ENCODE peak calls at places on chromosomes 5 and 9, in four cellular contexts. B is upper lobe of left lung, O is tibial nerve, N is K562. A is an unnamed sample.
A peak's percentile ranks its signal among the peaks of the same experiment; 100 is the strongest.

GRCh38 chr9:134919316-134919715 is 1.6 kb upstream of the FCN1 start:
- DNase-seq in B (no peak), O (no peak), N (no peak), A (no peak)

GRCh38 chr5:67160985-67161384 is 35.6 kb downstream of the CD180 start:
- DNase-seq in B (no peak), O (no peak), N (no peak), A (no peak)

GRCh38 chr9:95726756-95727155 is 148.7 kb upstream of the ERCC6L2 start:
- DNase-seq in B (no peak), O (no peak), N (peak; percentile 52), A (no peak)

GRCh38 chr5:73228052-73228451 is 55.1 kb downstream of the TMEM174 start:
- DNase-seq in B (no peak), O (no peak), N (no peak), A (no peak)

GRCh38 chr9:35659340-35659739 is 1.2 kb downstream of the CCDC107 start:
- DNase-seq in B (no peak), O (no peak), N (no peak), A (no peak)

GRCh38 chr9:69295872-69296562 is 29.0 kb upstream of the ENTREP1 start:
- DNase-seq in B (no peak), O (no peak), N (no peak), A (no peak)

GRCh38 chr9:117744856-117745389 is 40.7 kb downstream of the TLR4 start:
- DNase-seq in B (peak; percentile 81), O (peak; percentile 12), N (no peak), A (no peak)

GRCh38 chr5:142864293-142865260 is 94.4 kb downstream of the ARHGAP26 start:
- DNase-seq in B (no peak), O (no peak), N (no peak), A (peak; percentile 63)

GRCh38 chr9:112110094-112110772 is 64.9 kb downstream of the SUSD1 start:
- DNase-seq in B (no peak), O (no peak), N (no peak), A (no peak)

GRCh38 chr5:73591102-73591695 is 25.7 kb downstream of the UTP15 start:
- DNase-seq in B (no peak), O (no peak), N (peak; percentile 81), A (peak; percentile 17)

GRCh38 chr5:96370981-96371380 is 62.1 kb downstream of the PCSK1 start:
- DNase-seq in B (no peak), O (no peak), N (no peak), A (no peak)

GRCh38 chr9:81125446-81126092 is 563.8 kb downstream of the TLE1 start:
- DNase-seq in B (no peak), O (no peak), N (no peak), A (no peak)

GRCh38 chr9:38621434-38622082 is 1.2 kb upstream of the ANKRD18A start:
- DNase-seq in B (peak; percentile 87), O (no peak), N (no peak), A (peak; percentile 40)

GRCh38 chr5:43044181-43044914 is 4.2 kb upstream of the ANXA2R start:
- DNase-seq in B (peak; percentile 47), O (no peak), N (no peak), A (no peak)

GRCh38 chr5:179342577-179342976 is 2.7 kb downstream of the ADAMTS2 start:
- DNase-seq in B (peak; percentile 67), O (no peak), N (no peak), A (no peak)

DNA sequence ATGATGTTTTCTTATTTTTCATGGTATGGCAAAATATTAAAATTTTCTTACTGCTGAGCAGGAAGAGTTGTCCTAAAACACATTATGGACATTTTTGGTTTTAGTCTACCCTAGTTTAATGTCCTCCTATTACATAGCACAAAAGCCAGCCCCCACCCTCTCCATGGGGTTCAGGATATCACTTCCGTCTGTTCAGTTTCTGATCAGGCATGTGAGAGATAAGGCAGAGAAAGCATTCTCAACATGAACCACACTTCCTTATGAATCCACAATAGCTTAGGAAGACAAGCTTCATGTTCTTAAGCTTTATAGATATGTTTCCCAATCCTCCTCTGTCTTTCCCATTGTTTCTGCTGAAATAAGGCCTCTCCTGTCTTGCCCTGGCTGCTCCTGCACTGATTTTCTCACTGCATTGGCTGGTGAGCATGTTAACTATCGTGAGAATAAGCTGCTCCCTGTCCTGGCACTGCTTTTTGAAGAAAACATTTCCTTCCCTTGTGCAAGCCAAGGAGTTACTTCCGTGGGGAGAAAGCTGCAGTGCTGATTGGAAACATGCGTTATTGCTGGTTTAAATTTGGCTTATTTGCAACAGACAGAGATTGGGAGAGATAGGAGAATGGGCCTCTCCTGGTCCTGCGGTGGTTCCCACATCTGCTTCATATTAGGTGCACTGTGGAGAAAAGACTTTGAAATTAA is 260.3 kb upstream of the RPS23 start:
- DNase-seq in B (no peak), O (no peak), N (peak; percentile 42), A (no peak)
- TF ChIP-seq EP300 in B (no peak), O (no peak), N (no peak), A (no peak)

GRCh38 chr9:137217276-137218211 is 4.5 kb downstream of the RNF208 start:
- DNase-seq in B (peak; percentile 92), O (peak; percentile 48), N (peak; percentile 92), A (peak; percentile 93)

GRCh38 chr9:137215196-137215986 is 6.6 kb downstream of the RNF208 start:
- DNase-seq in B (peak; percentile 57), O (no peak), N (no peak), A (no peak)

GRCh38 chr9:137218212-137218753 is 3.8 kb downstream of the RNF208 start:
- DNase-seq in B (peak; percentile 83), O (no peak), N (no peak), A (no peak)

GRCh38 chr9:137214620-137215019 is 7.4 kb downstream of the RNF208 start:
- DNase-seq in B (peak; percentile 74), O (no peak), N (no peak), A (no peak)

DNA sequence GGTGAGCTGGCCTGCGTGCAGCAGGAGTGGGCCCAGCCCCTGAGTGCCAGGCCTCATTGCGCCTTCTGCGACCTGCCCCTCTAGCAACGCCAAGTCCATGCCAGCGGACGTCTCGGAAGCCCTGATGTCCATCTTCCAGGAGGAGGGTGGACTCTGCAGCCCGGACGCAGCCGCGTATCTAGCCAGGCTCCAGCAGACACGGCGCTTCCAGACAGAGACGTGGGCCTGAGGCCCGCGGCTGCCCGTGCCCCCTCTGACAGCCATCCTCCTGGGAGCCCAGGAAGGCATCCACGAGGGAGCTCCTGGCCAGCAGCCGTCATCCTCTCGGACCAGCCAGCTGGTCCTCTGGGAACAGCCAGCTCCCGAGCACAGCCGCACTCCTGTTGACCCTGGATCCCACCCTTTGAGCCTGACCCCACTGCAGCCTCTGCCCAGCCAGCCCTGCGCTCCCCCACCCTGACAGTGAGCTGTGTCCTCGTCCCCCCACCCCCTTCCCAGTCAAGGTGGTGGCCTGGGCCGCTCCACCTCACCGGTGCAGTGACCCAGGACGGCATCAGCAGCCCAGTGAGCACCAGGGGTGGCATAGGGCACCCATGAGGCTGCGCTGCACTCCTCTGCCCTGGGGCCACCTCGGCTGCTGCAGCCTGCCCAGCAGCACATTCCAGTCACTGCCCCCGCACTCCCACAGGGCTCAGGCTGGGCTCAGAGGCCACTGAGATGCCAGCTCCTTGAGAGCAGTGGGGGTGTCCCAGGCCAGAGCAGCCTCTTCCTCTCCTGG is 5.7 kb downstream of the RNF208 start:
- DNase-seq in B (peak; percentile 72), O (no peak), N (no peak), A (no peak)
- TF ChIP-seq POLR2A in B (no peak), O (no peak), N (no peak), A (no peak)

DNA sequence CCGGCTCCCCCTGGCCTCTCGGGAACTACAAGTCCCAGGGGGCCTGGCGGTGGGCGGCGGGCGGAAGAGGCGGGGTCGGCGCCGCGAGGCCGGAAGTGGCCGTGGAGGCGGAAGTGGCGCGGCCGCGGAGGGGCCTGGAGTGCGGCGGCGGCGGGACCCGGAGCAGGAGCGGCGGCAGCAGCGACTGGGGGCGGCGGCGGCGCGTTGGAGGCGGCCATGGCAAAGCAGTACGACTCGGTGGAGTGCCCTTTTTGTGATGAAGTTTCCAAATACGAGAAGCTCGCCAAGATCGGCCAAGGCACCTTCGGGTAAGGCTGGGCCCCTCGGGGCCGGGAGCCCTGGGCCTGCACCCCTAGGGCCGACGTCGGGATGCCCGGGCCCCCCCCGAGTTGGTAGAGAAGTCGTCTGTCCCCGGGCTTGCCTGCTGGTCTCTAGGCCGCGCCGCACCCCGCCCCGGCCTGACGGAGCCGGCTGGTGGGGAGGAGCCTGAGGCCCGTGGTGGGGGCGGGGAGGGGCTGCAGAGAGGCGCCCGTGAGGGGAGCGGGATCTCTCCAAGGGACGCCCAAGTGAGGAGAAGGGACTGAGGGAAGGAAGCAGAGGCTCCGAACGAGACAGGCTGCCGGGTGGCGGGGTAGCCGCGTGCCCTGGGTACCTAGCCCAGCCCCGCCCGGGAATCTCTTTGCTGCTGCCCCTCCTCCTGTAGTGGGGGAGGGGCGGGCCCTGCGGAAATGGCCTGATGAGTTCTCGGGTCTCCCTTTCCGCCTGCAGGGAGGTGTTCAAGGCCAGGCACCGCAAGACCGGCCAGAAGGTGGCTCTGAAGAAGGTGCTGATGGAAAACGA is at the start of gene CDK9:
- DNase-seq in B (peak; percentile 99), O (peak; percentile 81), N (peak; percentile 94), A (peak; percentile 94)
- TF ChIP-seq EP300 in B (no peak), O (no peak), N (peak; percentile 7), A (no peak)

GRCh38 chr5:180849827-180850226 is 11.2 kb downstream of the ZFP62 start:
- DNase-seq in B (no peak), O (no peak), N (no peak), A (no peak)

GRCh38 chr5:180852510-180852909 is 8.6 kb downstream of the ZFP62 start:
- DNase-seq in B (no peak), O (no peak), N (no peak), A (no peak)

GRCh38 chr5:180848878-180849277 is 12.2 kb downstream of the ZFP62 start:
- DNase-seq in B (no peak), O (no peak), N (no peak), A (no peak)

GRCh38 chr5:180848265-180848664 is 12.8 kb downstream of the ZFP62 start:
- DNase-seq in B (no peak), O (no peak), N (no peak), A (no peak)

GRCh38 chr5:180850434-180851078 is 10.5 kb downstream of the ZFP62 start:
- DNase-seq in B (no peak), O (no peak), N (no peak), A (no peak)
- TF ChIP-seq POLR2A in B (no peak), O (no peak), N (no peak), A (no peak)

GRCh38 chr5:178332096-178332780 is 99.6 kb upstream of the PHYKPL start:
- DNase-seq in B (no peak), O (no peak), N (no peak), A (no peak)

GRCh38 chr5:178329331-178329730 is 96.7 kb upstream of the PHYKPL start:
- DNase-seq in B (no peak), O (no peak), N (no peak), A (no peak)

GRCh38 chr5:178330791-178331404 is 98.3 kb upstream of the PHYKPL start:
- DNase-seq in B (no peak), O (no peak), N (no peak), A (no peak)

GRCh38 chr5:178333821-178334481 is 101.3 kb upstream of the PHYKPL start:
- DNase-seq in B (peak; percentile 83), O (no peak), N (no peak), A (no peak)

GRCh38 chr5:178331491-178331981 is 98.9 kb upstream of the PHYKPL start:
- DNase-seq in B (peak; percentile 89), O (no peak), N (no peak), A (peak; percentile 39)
- TF ChIP-seq EP300 in B (peak; percentile 81), O (no peak), N (no peak), A (no peak)